ENCODE peak calls at places on chromosomes 12 and 14, in seven cellular contexts. One of them, this sample, is unnamed.

GRCh38 chr12:31618228-31619025 is 27.5 kb upstream of the DENND5B start:
- DNase-seq in LoVo: no peak
- DNase-seq in AG04450: no peak
- DNase-seq in NCI-H2029 treated with DMSO at 0.1 percent for 48 hours: no peak
- DNase-seq in astrocyte of the cerebellum: no peak
- DNase-seq in mammary epithelial cell: no peak
- DNase-seq in transverse colon: no peak
- DNase-seq in this sample: no peak

GRCh38 chr12:31221566-31221945 is 104.4 kb downstream of the SINHCAF start:
- DNase-seq in LoVo: no peak
- DNase-seq in AG04450: no peak
- DNase-seq in NCI-H2029 treated with DMSO at 0.1 percent for 48 hours: no peak
- DNase-seq in astrocyte of the cerebellum: no peak
- DNase-seq in mammary epithelial cell: no peak
- DNase-seq in transverse colon: no peak
- DNase-seq in this sample: no peak

GRCh38 chr14:32800320-32800719 is 138.4 kb upstream of the NPAS3 start:
- DNase-seq in LoVo: no peak
- DNase-seq in AG04450: no peak
- DNase-seq in NCI-H2029 treated with DMSO at 0.1 percent for 48 hours: no peak
- DNase-seq in astrocyte of the cerebellum: no peak
- DNase-seq in mammary epithelial cell: no peak
- DNase-seq in transverse colon: no peak
- DNase-seq in this sample: no peak

GRCh38 chr12:93098077-93098476 is 169.0 kb upstream of the EEA1 start:
- DNase-seq in LoVo: no peak
- DNase-seq in AG04450: no peak
- DNase-seq in NCI-H2029 treated with DMSO at 0.1 percent for 48 hours: peak
- DNase-seq in astrocyte of the cerebellum: no peak
- DNase-seq in mammary epithelial cell: no peak
- DNase-seq in transverse colon: peak
- DNase-seq in this sample: peak

GRCh38 chr12:110636516-110636915 is 22.6 kb downstream of the TCTN1 start:
- DNase-seq in LoVo: no peak
- DNase-seq in AG04450: no peak
- DNase-seq in NCI-H2029 treated with DMSO at 0.1 percent for 48 hours: no peak
- DNase-seq in astrocyte of the cerebellum: no peak
- DNase-seq in mammary epithelial cell: no peak
- DNase-seq in transverse colon: no peak
- DNase-seq in this sample: no peak

GRCh38 chr12:5689773-5690172 is 255.3 kb downstream of the ANO2 start:
- DNase-seq in LoVo: no peak
- DNase-seq in AG04450: no peak
- DNase-seq in NCI-H2029 treated with DMSO at 0.1 percent for 48 hours: no peak
- DNase-seq in astrocyte of the cerebellum: no peak
- DNase-seq in mammary epithelial cell: no peak
- DNase-seq in transverse colon: no peak
- DNase-seq in this sample: no peak

GRCh38 chr12:43111608-43112007 is 440.4 kb downstream of the ADAMTS20 start:
- DNase-seq in LoVo: no peak
- DNase-seq in AG04450: no peak
- DNase-seq in NCI-H2029 treated with DMSO at 0.1 percent for 48 hours: no peak
- DNase-seq in astrocyte of the cerebellum: no peak
- DNase-seq in mammary epithelial cell: no peak
- DNase-seq in transverse colon: no peak
- DNase-seq in this sample: no peak

GRCh38 chr14:51609251-51609986 is 42.3 kb upstream of the FRMD6 start:
- DNase-seq in LoVo: no peak
- DNase-seq in AG04450: no peak
- DNase-seq in NCI-H2029 treated with DMSO at 0.1 percent for 48 hours: no peak
- DNase-seq in astrocyte of the cerebellum: no peak
- DNase-seq in mammary epithelial cell: no peak
- DNase-seq in transverse colon: no peak
- DNase-seq in this sample: no peak

GRCh38 chr12:89470741-89471504 is 53.7 kb downstream of the GALNT4 start:
- DNase-seq in LoVo: peak
- DNase-seq in AG04450: no peak
- DNase-seq in NCI-H2029 treated with DMSO at 0.1 percent for 48 hours: peak
- DNase-seq in astrocyte of the cerebellum: peak
- DNase-seq in mammary epithelial cell: peak
- DNase-seq in transverse colon: no peak
- DNase-seq in this sample: no peak

GRCh38 chr14:99006271-99006670 is 265.7 kb downstream of the BCL11B start:
- DNase-seq in LoVo: no peak
- DNase-seq in AG04450: no peak
- DNase-seq in NCI-H2029 treated with DMSO at 0.1 percent for 48 hours: no peak
- DNase-seq in astrocyte of the cerebellum: no peak
- DNase-seq in mammary epithelial cell: no peak
- DNase-seq in transverse colon: no peak
- DNase-seq in this sample: no peak

GRCh38 chr14:52875707-52876106 is 75.1 kb downstream of the FERMT2 start:
- DNase-seq in LoVo: no peak
- DNase-seq in AG04450: no peak
- DNase-seq in NCI-H2029 treated with DMSO at 0.1 percent for 48 hours: no peak
- DNase-seq in astrocyte of the cerebellum: no peak
- DNase-seq in mammary epithelial cell: no peak
- DNase-seq in transverse colon: no peak
- DNase-seq in this sample: no peak

GRCh38 chr12:87801860-87802720 is 227.1 kb downstream of the C12orf50 start:
- DNase-seq in LoVo: no peak
- DNase-seq in AG04450: no peak
- DNase-seq in NCI-H2029 treated with DMSO at 0.1 percent for 48 hours: peak
- DNase-seq in astrocyte of the cerebellum: no peak
- DNase-seq in mammary epithelial cell: no peak
- DNase-seq in transverse colon: no peak
- DNase-seq in this sample: no peak

GRCh38 chr12:66144796-66145754 is 14.5 kb upstream of the LLPH start:
- DNase-seq in LoVo: peak
- DNase-seq in AG04450: no peak
- DNase-seq in NCI-H2029 treated with DMSO at 0.1 percent for 48 hours: no peak
- DNase-seq in astrocyte of the cerebellum: peak
- DNase-seq in mammary epithelial cell: peak
- DNase-seq in transverse colon: peak
- DNase-seq in this sample: peak

GRCh38 chr14:100747021-100747586 is 20.4 kb downstream of the DLK1 start:
- DNase-seq in LoVo: no peak
- DNase-seq in AG04450: peak
- DNase-seq in NCI-H2029 treated with DMSO at 0.1 percent for 48 hours: peak
- DNase-seq in astrocyte of the cerebellum: peak
- DNase-seq in mammary epithelial cell: peak
- DNase-seq in transverse colon: no peak
- DNase-seq in this sample: peak

GRCh38 chr12:113464852-113465719 is 6.6 kb downstream of the LHX5 start:
- DNase-seq in LoVo: no peak
- DNase-seq in AG04450: no peak
- DNase-seq in NCI-H2029 treated with DMSO at 0.1 percent for 48 hours: no peak
- DNase-seq in astrocyte of the cerebellum: no peak
- DNase-seq in mammary epithelial cell: no peak
- DNase-seq in transverse colon: no peak
- DNase-seq in this sample: no peak

GRCh38 chr12:5230151-5230550 is 186.5 kb downstream of the KCNA5 start:
- DNase-seq in LoVo: no peak
- DNase-seq in AG04450: peak
- DNase-seq in NCI-H2029 treated with DMSO at 0.1 percent for 48 hours: no peak
- DNase-seq in astrocyte of the cerebellum: peak
- DNase-seq in mammary epithelial cell: peak
- DNase-seq in transverse colon: no peak
- DNase-seq in this sample: no peak

GRCh38 chr12:56160160-56160763 is 2.1 kb downstream of the MYL6 start:
- DNase-seq in LoVo: no peak
- DNase-seq in AG04450: no peak
- DNase-seq in NCI-H2029 treated with DMSO at 0.1 percent for 48 hours: no peak
- DNase-seq in astrocyte of the cerebellum: no peak
- DNase-seq in mammary epithelial cell: peak
- DNase-seq in transverse colon: peak
- DNase-seq in this sample: no peak

GRCh38 chr12:26226629-26227375 is 31.4 kb downstream of the SSPN start:
- DNase-seq in LoVo: no peak
- DNase-seq in AG04450: no peak
- DNase-seq in NCI-H2029 treated with DMSO at 0.1 percent for 48 hours: no peak
- DNase-seq in astrocyte of the cerebellum: no peak
- DNase-seq in mammary epithelial cell: peak
- DNase-seq in transverse colon: peak
- DNase-seq in this sample: no peak

GRCh38 chr12:13000935-13001724 is 1.1 kb upstream of the HEBP1 start:
- DNase-seq in LoVo: peak
- DNase-seq in AG04450: no peak
- DNase-seq in NCI-H2029 treated with DMSO at 0.1 percent for 48 hours: no peak
- DNase-seq in astrocyte of the cerebellum: no peak
- DNase-seq in mammary epithelial cell: peak
- DNase-seq in transverse colon: peak
- DNase-seq in this sample: peak

GRCh38 chr12:94147991-94148840 is at the start of gene PLXNC1:
- DNase-seq in LoVo: peak
- DNase-seq in AG04450: no peak
- DNase-seq in NCI-H2029 treated with DMSO at 0.1 percent for 48 hours: no peak
- DNase-seq in astrocyte of the cerebellum: no peak
- DNase-seq in mammary epithelial cell: peak
- DNase-seq in transverse colon: peak
- DNase-seq in this sample: no peak

GRCh38 chr12:112357214-112357613 is 25.0 kb downstream of the HECTD4 start:
- DNase-seq in LoVo: no peak
- DNase-seq in AG04450: no peak
- DNase-seq in NCI-H2029 treated with DMSO at 0.1 percent for 48 hours: no peak
- DNase-seq in astrocyte of the cerebellum: no peak
- DNase-seq in mammary epithelial cell: no peak
- DNase-seq in transverse colon: no peak
- DNase-seq in this sample: no peak